ENCODE peak calls at places on chromosomes 2 and 18, in five cellular contexts. Q is hepatocyte, D is GM23338, T is tibial artery, P is stomach. Z is an unnamed sample.

GRCh38 chr2:160973991-160974390 is 186.2 kb upstream of the TANK start:
- DNase-seq in Q (no peak), P (no peak), D (no peak), T (no peak), Z (no peak)

GRCh38 chr18:79765491-79766245 is 32.1 kb upstream of the KCNG2 start:
- DNase-seq in D (no peak), Q (no peak), P (no peak), T (peak; percentile 38), Z (no peak)

GRCh38 chr18:24968233-24968775 is 383.7 kb downstream of the ZNF521 start:
- DNase-seq in T (no peak), P (no peak), Q (no peak), D (no peak), Z (no peak)

GRCh38 chr2:48983051-48983450 is 171.3 kb downstream of the FSHR start:
- DNase-seq in D (no peak), P (no peak), Q (no peak), T (no peak), Z (no peak)

GRCh38 chr2:240578110-240578450 is 8.5 kb upstream of the CAPN10 start:
- DNase-seq in P (no peak), T (no peak), Q (no peak), D (no peak), Z (no peak)

GRCh38 chr2:143701785-143702184 is 572.6 kb downstream of the ARHGAP15 start:
- DNase-seq in P (no peak), Q (no peak), T (no peak), D (no peak), Z (no peak)

GRCh38 chr18:35501369-35501768 is 3.6 kb upstream of the INO80C start:
- DNase-seq in Q (no peak), D (no peak), P (no peak), T (no peak), Z (no peak)

GRCh38 chr2:3332133-3332532 is 45.5 kb downstream of the EIPR1 start:
- DNase-seq in P (no peak), D (no peak), Q (no peak), T (no peak), Z (no peak)

GRCh38 chr2:212451786-212452200 is 86.8 kb downstream of the ERBB4 start:
- DNase-seq in P (no peak), Q (peak; percentile 5), T (no peak), D (peak; percentile 15), Z (no peak)

DNA sequence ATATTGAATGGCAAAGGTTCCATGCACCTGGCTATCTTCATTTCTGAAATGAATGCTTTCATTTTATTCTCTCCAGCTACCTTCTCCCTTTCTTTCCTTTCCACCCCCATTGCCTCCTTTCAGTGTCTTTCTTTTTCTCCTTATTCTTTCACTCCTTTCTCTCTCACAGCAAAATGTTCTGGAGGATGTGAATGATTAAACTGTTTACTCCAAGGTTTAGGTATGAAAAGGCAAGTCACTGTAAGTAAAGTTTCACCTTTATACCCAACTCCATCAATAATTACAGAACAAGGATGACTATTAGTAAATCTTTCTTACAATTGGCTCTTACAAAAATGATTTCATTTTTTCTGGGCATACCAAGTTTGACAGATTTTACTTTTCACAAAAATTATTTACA is 4.3 kb downstream of the PAX8 start:
- DNase-seq in T (no peak), Q (no peak), D (no peak), P (no peak), Z (no peak)
- H3K27me3 ChIP-seq in T (peaks cover 89% of the 10 kb centered on the region), Q (peaks cover 100% of the 10 kb centered on the region), D (peaks cover 97% of the 10 kb centered on the region), P (peaks cover 46% of the 10 kb centered on the region), Z (peaks cover 23% of the 10 kb centered on the region)

DNA sequence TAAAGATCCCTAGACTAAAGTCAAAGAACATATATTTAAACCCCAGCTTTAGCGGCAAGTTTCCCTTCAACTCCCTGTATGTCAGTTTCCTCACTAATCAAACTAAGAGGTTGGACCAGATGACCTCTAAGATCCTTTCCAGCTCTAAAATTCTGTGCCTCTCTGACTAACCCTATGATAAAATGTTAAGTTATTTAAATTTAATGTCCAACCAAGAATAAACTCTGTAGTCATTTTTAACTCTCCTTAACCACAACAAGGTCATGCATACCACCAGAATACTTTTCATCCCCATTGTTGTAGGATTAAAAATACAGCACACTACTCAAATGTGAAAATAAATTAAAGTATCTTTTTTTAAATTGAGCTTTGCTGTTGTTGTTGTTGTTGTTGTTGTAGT is 5.2 kb upstream of the PDE1A start:
- DNase-seq in D (no peak), T (no peak), P (no peak), Q (no peak), Z (no peak)
- H3K4me1 ChIP-seq in D (no peaks in the 10 kb centered on the region), T (peaks cover 6% of the 10 kb centered on the region), P (no peaks in the 10 kb centered on the region), Q (peaks cover 1% of the 10 kb centered on the region), Z (no peaks in the 10 kb centered on the region)

GRCh38 chr2:216626168-216626874 is 6.9 kb upstream of the IGFBP2 start:
- DNase-seq in D (no peak), P (no peak), Q (no peak), T (no peak), Z (peak; percentile 26)

GRCh38 chr2:216622526-216622925 is 10.7 kb upstream of the IGFBP2 start:
- DNase-seq in P (no peak), Q (no peak), D (no peak), T (no peak), Z (no peak)

GRCh38 chr2:216626875-216627245 is 6.4 kb upstream of the IGFBP2 start:
- DNase-seq in P (no peak), Q (no peak), D (no peak), T (no peak), Z (no peak)

GRCh38 chr2:216621292-216621691 is 11.9 kb upstream of the IGFBP2 start:
- DNase-seq in P (peak; percentile 40), T (no peak), D (no peak), Q (peak; percentile 29), Z (peak; percentile 74)

GRCh38 chr2:216624251-216624650 is 9.0 kb upstream of the IGFBP2 start:
- DNase-seq in D (no peak), T (no peak), P (no peak), Q (no peak), Z (no peak)
- H3K27ac ChIP-seq in D (no peak overlapping the region), T (no peak overlapping the region), P (no peak overlapping the region), Q (no peak overlapping the region), Z (no peak overlapping the region)

GRCh38 chr2:70861774-70862644 is 26.4 kb upstream of the CD207 start:
- DNase-seq in Q (peak; percentile 89), P (peak; percentile 84), T (peak; percentile 80), D (peak; percentile 90), Z (peak; percentile 69)
- H3K27me3 ChIP-seq in Q (peaks cover 62% of the 10 kb centered on the region), P (peaks cover 40% of the 10 kb centered on the region), T (peaks cover 36% of the 10 kb centered on the region), D (peaks cover 59% of the 10 kb centered on the region), Z (peaks cover 3% of the 10 kb centered on the region)

GRCh38 chr2:189557373-189557772 is 23.2 kb downstream of the SLC40A1 start:
- DNase-seq in Q (no peak), T (no peak), D (no peak), P (no peak), Z (no peak)
- H3K4me1 ChIP-seq in Q (peaks cover 68% of the 10 kb centered on the region), T (peaks cover 55% of the 10 kb centered on the region), D (peaks cover 11% of the 10 kb centered on the region), P (peaks cover 76% of the 10 kb centered on the region), Z (peaks cover 5% of the 10 kb centered on the region)

DNA sequence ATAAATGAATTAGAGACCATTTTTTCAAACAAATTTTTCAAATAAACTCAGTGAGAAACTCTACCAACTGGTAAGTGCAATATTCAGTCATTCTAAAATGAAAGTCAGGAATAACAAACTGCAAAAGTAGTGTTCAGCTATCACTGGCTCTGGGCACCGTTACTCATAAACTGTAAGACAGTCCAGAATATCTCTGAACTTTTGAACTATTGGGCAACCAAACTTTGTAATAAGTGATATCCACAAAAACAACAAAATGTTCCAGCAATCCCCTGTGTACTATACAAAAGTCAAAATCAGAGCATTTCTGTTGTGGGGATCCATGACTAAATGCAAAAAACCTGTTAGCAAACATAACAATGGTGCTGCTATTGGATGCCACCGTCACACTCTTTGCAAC is 56.3 kb downstream of the SLC25A12 start:
- DNase-seq in P (no peak), T (no peak), D (no peak), Q (no peak), Z (no peak)
- H3K27ac ChIP-seq in P (no peak overlapping the region), T (no peak overlapping the region), D (no peak overlapping the region), Q (no peak overlapping the region), Z (no peak overlapping the region)

GRCh38 chr2:60054571-60055340 is 498.7 kb downstream of the BCL11A start:
- DNase-seq in T (no peak), D (no peak), P (peak; percentile 44), Q (no peak), Z (no peak)
- H3K27me3 ChIP-seq in T (no peaks in the 10 kb centered on the region), D (no peaks in the 10 kb centered on the region), P (no peaks in the 10 kb centered on the region), Q (no peaks in the 10 kb centered on the region), Z (no peaks in the 10 kb centered on the region)

GRCh38 chr2:68237404-68237803 is 14.9 kb downstream of the PPP3R1 start:
- DNase-seq in P (no peak), D (no peak), T (no peak), Q (no peak), Z (no peak)
- H3K4me1 ChIP-seq in P (peaks cover 97% of the 10 kb centered on the region), D (peaks cover 60% of the 10 kb centered on the region), T (peaks cover 29% of the 10 kb centered on the region), Q (peaks cover 14% of the 10 kb centered on the region), Z (peaks cover 11% of the 10 kb centered on the region)

Z was measured in prostate gland.